ENCODE peak calls at places on chromosomes 6 and 20, in seven cellular contexts. U, S, J, B, Y, K and L are unnamed samples.

GRCh38 chr20:58130574-58130973 is 97.9 kb downstream of the ANKRD60 start:
- DNase-seq in U (no peak), S (no peak), J (no peak), B (no peak), Y (no peak), K (no peak), L (no peak)

GRCh38 chr6:106098383-106099234 is 12.5 kb downstream of the PRDM1 start:
- DNase-seq in U (peak), S (peak), J (peak), B (no peak), Y (no peak), K (no peak), L (no peak)

GRCh38 chr20:54234991-54235390 is 27.1 kb downstream of the PFDN4 start:
- DNase-seq in U (no peak), S (no peak), J (no peak), B (no peak), Y (no peak), K (no peak), L (no peak)

GRCh38 chr6:64520050-64520449 is 884.4 kb downstream of the PHF3 start:
- DNase-seq in U (no peak), S (peak), J (no peak), B (no peak), Y (no peak), K (no peak), L (peak)

GRCh38 chr20:2455771-2456497 is 14.7 kb downstream of the SNRPB start:
- DNase-seq in U (no peak), S (no peak), J (no peak), B (no peak), Y (no peak), K (no peak), L (no peak)

GRCh38 chr6:31749301-31750036 is 9.7 kb downstream of the MSH5 start:
- DNase-seq in U (no peak), S (no peak), J (no peak), B (no peak), Y (no peak), K (no peak), L (no peak)

GRCh38 chr6:24859132-24859531 is 60.4 kb upstream of the ARMH2 start:
- DNase-seq in U (no peak), S (no peak), J (no peak), B (no peak), Y (no peak), K (no peak), L (no peak)

GRCh38 chr20:14919473-14920157 is 582.2 kb upstream of the FLRT3 start:
- DNase-seq in U (peak), S (no peak), J (no peak), B (peak), Y (no peak), K (no peak), L (no peak)

GRCh38 chr20:34268851-34269668 is 27.8 kb downstream of the ASIP start:
- DNase-seq in U (no peak), S (no peak), J (no peak), B (no peak), Y (no peak), K (no peak), L (no peak)

GRCh38 chr6:126640921-126641320 is 301.0 kb downstream of the CENPW start:
- DNase-seq in U (no peak), S (no peak), J (no peak), B (no peak), Y (no peak), K (no peak), L (no peak)

GRCh38 chr20:36469973-36470372 is 71.3 kb upstream of the MYL9 start:
- DNase-seq in U (no peak), S (no peak), J (no peak), B (no peak), Y (no peak), K (no peak), L (no peak)

GRCh38 chr20:52291109-52291508 is 99.5 kb upstream of the ZFP64 start:
- DNase-seq in U (no peak), S (no peak), J (no peak), B (no peak), Y (no peak), K (peak), L (no peak)

GRCh38 chr6:141208101-141208500 is 924.6 kb upstream of the GJE1 start:
- DNase-seq in U (no peak), S (no peak), J (no peak), B (no peak), Y (no peak), K (no peak), L (no peak)

GRCh38 chr6:19032486-19033295 is 645.5 kb downstream of the RNF144B start:
- DNase-seq in U (no peak), S (no peak), J (no peak), B (no peak), Y (no peak), K (no peak), L (no peak)

GRCh38 chr6:166460473-166461437 is 78.0 kb upstream of the MPC1 start:
- DNase-seq in U (no peak), S (no peak), J (no peak), B (no peak), Y (no peak), K (peak), L (no peak)

GRCh38 chr20:33649201-33649631 is 12.9 kb upstream of the C20orf144 start:
- DNase-seq in U (no peak), S (no peak), J (no peak), B (no peak), Y (no peak), K (peak), L (no peak)

GRCh38 chr6:1494671-1495070 is 105.3 kb downstream of the FOXF2 start:
- DNase-seq in U (no peak), S (no peak), J (no peak), B (no peak), Y (no peak), K (no peak), L (no peak)

GRCh38 chr6:63975685-63976084 is 340.1 kb downstream of the PHF3 start:
- DNase-seq in U (no peak), S (no peak), J (no peak), B (no peak), Y (peak), K (no peak), L (no peak)

GRCh38 chr20:54188132-54188835 is 14.5 kb upstream of the CYP24A1 start:
- DNase-seq in U (no peak), S (no peak), J (no peak), B (no peak), Y (no peak), K (no peak), L (no peak)

GRCh38 chr6:148416309-148416965 is 73.8 kb downstream of the SASH1 start:
- DNase-seq in U (no peak), S (no peak), J (no peak), B (no peak), Y (no peak), K (no peak), L (no peak)

GRCh38 chr20:54158226-54158625 is 15.6 kb downstream of the CYP24A1 start:
- DNase-seq in U (no peak), S (no peak), J (no peak), B (no peak), Y (no peak), K (no peak), L (no peak)

GRCh38 chr6:12911387-12911960 is 194.9 kb downstream of the PHACTR1 start:
- DNase-seq in U (no peak), S (no peak), J (peak), B (no peak), Y (peak), K (peak), L (no peak)

GRCh38 chr6:81138236-81138635 is 614.2 kb downstream of the TENT5A start:
- DNase-seq in U (no peak), S (no peak), J (no peak), B (no peak), Y (no peak), K (no peak), L (no peak)

GRCh38 chr6:29552512-29553051 is 7.0 kb downstream of the UBD start:
- DNase-seq in U (peak), S (peak), J (no peak), B (no peak), Y (no peak), K (peak), L (no peak)

GRCh38 chr6:142303191-142303564 is 1.4 kb downstream of the ADGRG6 start:
- DNase-seq in U (no peak), S (no peak), J (no peak), B (no peak), Y (peak), K (no peak), L (no peak)

GRCh38 chr6:24910850-24911712 is 24.7 kb downstream of the RIPOR2 start:
- DNase-seq in U (no peak), S (no peak), J (no peak), B (no peak), Y (no peak), K (peak), L (no peak)

GRCh38 chr6:110315856-110316398 is 42.2 kb downstream of the METTL24 start:
- DNase-seq in U (no peak), S (no peak), J (no peak), B (no peak), Y (no peak), K (no peak), L (no peak)

GRCh38 chr6:158222066-158222465 is 53.9 kb downstream of the GTF2H5 start:
- DNase-seq in U (no peak), S (no peak), J (no peak), B (no peak), Y (no peak), K (no peak), L (no peak)

GRCh38 chr6:158226655-158227512 is 58.7 kb downstream of the GTF2H5 start:
- DNase-seq in U (no peak), S (no peak), J (no peak), B (no peak), Y (peak), K (no peak), L (no peak)

GRCh38 chr6:158225767-158226166 is 57.6 kb downstream of the GTF2H5 start:
- DNase-seq in U (no peak), S (no peak), J (no peak), B (no peak), Y (no peak), K (no peak), L (no peak)

GRCh38 chr6:158220786-158221442 is 52.8 kb downstream of the GTF2H5 start:
- DNase-seq in U (peak), S (no peak), J (peak), B (peak), Y (peak), K (peak), L (no peak)

GRCh38 chr6:158223926-158224325 is 55.8 kb downstream of the GTF2H5 start:
- DNase-seq in U (no peak), S (no peak), J (no peak), B (no peak), Y (no peak), K (no peak), L (no peak)
- TF ChIP-seq SIN3A in U (no peak), S (no peak), J (no peak), B (no peak), Y (no peak), K (no peak), L (no peak)

GRCh38 chr20:47392015-47392720 is 35.7 kb upstream of the ZMYND8 start:
- DNase-seq in U (peak), S (no peak), J (peak), B (no peak), Y (peak), K (peak), L (no peak)
- H3K27ac ChIP-seq in U (peak), S (peak), J (peak), B (no peak), Y (no peak), K (peak), L (peak)

DNA sequence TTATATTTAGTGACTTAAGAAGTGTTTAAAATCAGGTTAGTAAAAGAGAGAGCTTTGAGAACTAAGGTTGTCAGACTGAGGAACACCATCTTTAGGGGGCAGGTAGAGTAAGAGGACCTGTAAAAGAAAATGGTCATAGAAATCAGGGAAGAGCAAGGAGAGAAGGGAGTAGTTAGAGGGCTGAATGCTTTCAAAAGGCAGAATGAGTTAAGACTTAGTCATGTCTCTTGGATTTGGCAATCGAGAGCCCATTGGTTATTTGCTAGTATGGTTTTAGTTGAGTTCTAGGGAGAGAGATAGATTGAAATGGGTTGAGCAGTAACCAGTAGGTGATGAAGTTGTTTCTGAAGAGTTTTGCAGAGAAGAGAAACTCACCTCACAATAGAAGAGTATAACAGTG is 51.1 kb downstream of the RALGAPB start:
- DNase-seq in U (no peak), S (no peak), J (no peak), B (no peak), Y (no peak), K (no peak), L (no peak)
- TF ChIP-seq SIN3A in U (no peak), S (no peak), J (no peak), B (no peak), Y (no peak), K (no peak), L (no peak)

GRCh38 chr6:43222418-43223059 is 6.7 kb downstream of the DNPH1 start:
- DNase-seq in U (no peak), S (no peak), J (no peak), B (no peak), Y (no peak), K (no peak), L (no peak)

GRCh38 chr6:43221774-43222101 is 7.5 kb downstream of the DNPH1 start:
- DNase-seq in U (no peak), S (no peak), J (no peak), B (no peak), Y (no peak), K (no peak), L (no peak)

GRCh38 chr6:43219814-43220213 is 9.5 kb downstream of the DNPH1 start:
- DNase-seq in U (no peak), S (no peak), J (no peak), B (no peak), Y (no peak), K (no peak), L (no peak)

GRCh38 chr6:43220439-43220951 is 8.8 kb downstream of the DNPH1 start:
- DNase-seq in U (no peak), S (no peak), J (no peak), B (no peak), Y (no peak), K (no peak), L (no peak)

DNA sequence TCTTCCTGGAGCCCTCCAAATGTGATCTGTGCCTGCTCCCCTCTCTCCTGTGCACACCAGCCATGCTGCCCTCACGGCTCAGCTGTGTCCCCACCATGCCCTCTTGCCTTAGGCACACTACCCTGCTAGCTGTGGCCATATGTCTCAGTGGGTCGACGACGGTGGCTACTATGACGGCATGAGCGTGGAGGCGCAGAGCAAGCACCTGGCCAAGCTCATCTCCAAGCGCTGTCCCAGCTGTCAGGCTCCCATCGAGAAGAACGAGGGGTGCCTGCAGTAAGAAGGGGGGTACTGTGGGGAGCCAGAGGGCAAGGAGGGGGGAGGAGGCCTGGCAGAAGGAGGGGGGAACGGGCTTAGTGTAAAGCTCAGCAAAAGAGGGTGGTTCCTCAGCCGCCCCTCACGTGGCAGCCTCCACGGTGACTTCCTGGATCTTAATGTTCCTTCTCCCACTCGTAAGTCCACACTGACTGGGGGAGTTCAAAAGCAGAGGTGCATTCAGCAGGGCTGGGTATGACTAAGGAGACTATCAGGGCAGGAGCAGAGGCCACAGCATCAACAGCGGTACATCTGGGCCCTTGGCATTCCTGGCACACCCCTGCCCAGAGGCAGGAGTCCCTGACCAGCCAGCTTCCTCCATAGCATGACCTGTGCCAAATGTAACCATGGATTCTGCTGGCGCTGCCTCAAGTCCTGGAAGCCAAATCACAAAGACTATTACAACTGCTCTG is 8.1 kb downstream of the DNPH1 start:
- DNase-seq in U (no peak), S (no peak), J (no peak), B (no peak), Y (no peak), K (no peak), L (no peak)
- H3K27ac ChIP-seq in U (no peak), S (no peak), J (no peak), B (no peak), Y (no peak), K (no peak), L (no peak)

DNA sequence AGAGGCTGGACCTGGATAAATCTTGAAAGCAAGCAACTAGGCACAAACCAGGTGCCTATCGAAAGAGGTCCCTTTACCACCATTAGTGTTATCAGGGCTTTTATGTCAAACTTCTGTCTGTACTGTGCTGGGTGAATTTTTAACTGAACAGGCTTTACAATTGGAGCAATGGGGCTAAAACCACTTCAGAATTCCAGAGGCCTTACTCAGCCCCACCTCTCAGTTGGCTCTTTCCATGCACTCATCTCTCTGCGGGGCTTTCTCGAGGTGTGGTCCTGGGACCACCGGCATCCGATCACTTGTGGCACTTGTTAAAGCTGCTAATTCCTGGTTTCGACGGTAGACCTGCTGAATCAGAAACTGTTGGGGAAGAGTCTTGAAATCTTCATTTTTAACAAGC is 232.5 kb downstream of the SOX4 start:
- DNase-seq in U (no peak), S (no peak), J (no peak), B (peak), Y (peak), K (no peak), L (no peak)
- TF ChIP-seq SIN3A in U (no peak), S (no peak), J (no peak), B (no peak), Y (no peak), K (no peak), L (no peak)

GRCh38 chr6:52598123-52598823 is 21.4 kb upstream of the TRAM2 start:
- DNase-seq in U (peak), S (no peak), J (peak), B (peak), Y (peak), K (peak), L (no peak)
- H3K27ac ChIP-seq in U (no peak), S (no peak), J (peak), B (no peak), Y (peak), K (peak), L (peak)

DNA sequence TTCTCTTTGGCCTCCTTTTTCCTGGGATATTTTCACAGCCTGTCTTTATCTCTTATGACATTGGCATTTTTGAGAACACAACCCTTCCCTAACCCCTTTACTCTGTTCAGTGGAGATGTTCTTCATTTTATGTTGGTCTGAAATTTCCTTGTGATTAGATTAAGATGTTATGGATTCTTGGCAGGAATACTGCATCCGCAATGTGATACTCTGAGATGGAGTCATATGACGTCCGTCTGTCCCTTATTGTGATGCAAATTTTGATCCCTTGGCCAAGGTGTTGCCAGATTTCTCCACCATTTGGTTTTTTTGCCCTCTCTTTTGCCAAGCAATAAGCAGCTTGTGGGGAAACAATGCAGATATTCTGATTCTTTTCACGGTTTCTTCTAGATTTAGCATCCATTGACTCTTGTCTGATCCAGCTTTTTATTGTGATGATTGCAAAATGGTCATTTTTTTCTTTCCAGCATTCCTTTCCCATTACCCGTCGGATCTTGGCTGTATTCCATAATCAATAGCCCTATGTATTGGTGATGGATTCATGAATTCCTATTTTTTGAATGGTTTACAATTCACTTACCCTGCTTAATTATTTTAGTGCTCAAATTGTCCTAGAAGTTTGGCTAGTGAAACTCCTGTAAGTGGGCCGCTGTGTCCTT is 85.1 kb downstream of the NCOA3 start:
- DNase-seq in U (no peak), S (no peak), J (no peak), B (no peak), Y (no peak), K (no peak), L (no peak)
- TF ChIP-seq SIN3A in U (no peak), S (no peak), J (no peak), B (no peak), Y (no peak), K (no peak), L (no peak)

GRCh38 chr20:49691818-49692568 is 21.7 kb downstream of the B4GALT5 start:
- DNase-seq in U (no peak), S (no peak), J (no peak), B (no peak), Y (no peak), K (no peak), L (no peak)

GRCh38 chr20:49692941-49693340 is 20.7 kb downstream of the B4GALT5 start:
- DNase-seq in U (no peak), S (no peak), J (no peak), B (no peak), Y (no peak), K (no peak), L (no peak)

GRCh38 chr20:49694450-49695071 is 19.1 kb downstream of the B4GALT5 start:
- DNase-seq in U (no peak), S (no peak), J (no peak), B (no peak), Y (no peak), K (no peak), L (no peak)

GRCh38 chr20:49695830-49696229 is 17.8 kb downstream of the B4GALT5 start:
- DNase-seq in U (no peak), S (no peak), J (no peak), B (no peak), Y (no peak), K (no peak), L (no peak)

GRCh38 chr20:49693435-49694171 is 20.1 kb downstream of the B4GALT5 start:
- DNase-seq in U (no peak), S (no peak), J (no peak), B (no peak), Y (no peak), K (no peak), L (no peak)
- H3K27ac ChIP-seq in U (no peak), S (no peak), J (no peak), B (no peak), Y (peak), K (no peak), L (no peak)

DNA sequence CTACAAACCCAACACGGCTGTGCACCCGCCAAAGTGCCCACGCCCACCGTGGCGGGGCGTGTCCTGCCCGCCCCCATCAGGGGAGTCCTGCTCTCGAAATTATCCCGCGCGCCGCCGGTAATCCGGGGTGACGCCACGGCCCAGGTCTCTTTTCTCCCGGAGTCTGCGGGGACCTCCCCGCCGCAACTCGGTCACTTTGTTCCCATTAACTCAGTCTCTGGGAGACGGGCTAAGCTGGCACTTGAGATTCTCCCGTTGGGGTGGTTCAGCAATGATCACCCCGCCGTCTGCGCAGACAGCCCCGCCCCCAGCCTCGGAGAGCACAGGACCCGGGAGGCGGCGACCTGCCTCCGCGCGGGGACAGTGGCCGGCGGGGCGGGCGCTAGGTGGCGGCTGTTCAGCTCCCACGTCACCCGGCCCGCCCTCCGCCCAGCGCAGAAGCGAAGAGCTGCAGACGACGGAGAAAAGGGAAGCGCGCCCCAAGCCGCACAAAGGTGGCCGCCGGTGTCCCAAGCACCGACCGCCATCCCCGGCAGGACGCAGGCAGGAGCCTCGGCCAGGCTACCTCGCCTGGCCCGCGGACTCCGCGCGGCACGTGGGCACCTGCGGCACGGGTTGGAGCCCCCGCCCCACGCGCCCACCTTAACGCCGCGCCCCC is 31.5 kb downstream of the SF3B5 start:
- DNase-seq in U (peak), S (peak), J (peak), B (no peak), Y (peak), K (peak), L (no peak)
- TF ChIP-seq SIN3A in U (no peak), S (peak), J (peak), B (peak), Y (no peak), K (no peak), L (peak)